ENCODE peak calls at places on chromosomes 5 and 9, in six cellular contexts. K is GM23248, W is astrocyte, O is SK-N-SH, P is keratinocyte, V is IMR-90. B is an unnamed sample. For H4K20me1, the result is how much of the 10 kb centered on the place peaks cover.

GRCh38 chr9:14219865-14220655 is 93.9 kb downstream of the NFIB start:
- DNase-seq in K (no peak), W (peak), O (no peak), P (no peak), V (no peak), B (no peak)

GRCh38 chr9:136584401-136585328 is 38.8 kb upstream of the NOTCH1 start:
- DNase-seq in K (peak), W (no peak), O (no peak), P (no peak), V (no peak), B (no peak)

GRCh38 chr5:150036513-150036912 is 36.0 kb downstream of the HMGXB3 start:
- DNase-seq in K (peak), W (peak), O (no peak), P (peak), V (peak), B (no peak)

GRCh38 chr9:90789862-90790261 is 11.8 kb upstream of the SYK start:
- DNase-seq in K (no peak), W (no peak), O (no peak), P (no peak), V (no peak), B (no peak)

GRCh38 chr5:39138182-39138487 is 63.9 kb upstream of the RICTOR start:
- DNase-seq in K (no peak), W (no peak), O (no peak), P (no peak), V (no peak), B (no peak)

GRCh38 chr9:73845539-73845938 is 651.6 kb upstream of the RORB start:
- DNase-seq in K (no peak), W (no peak), O (no peak), P (no peak), V (no peak), B (no peak)

GRCh38 chr5:923473-923873 is 30.8 kb downstream of the TRIP13 start:
- DNase-seq in K (peak), W (peak), O (peak), P (no peak), V (peak), B (peak)

GRCh38 chr5:35342664-35343063 is 112.4 kb upstream of the PRLR start:
- DNase-seq in K (peak), W (no peak), O (no peak), P (no peak), V (no peak), B (no peak)

GRCh38 chr5:109961755-109962154 is 272.0 kb downstream of the MAN2A1 start:
- DNase-seq in K (no peak), W (no peak), O (no peak), P (no peak), V (no peak), B (no peak)

GRCh38 chr5:180201051-180201987 is 7.7 kb downstream of the RASGEF1C start:
- DNase-seq in K (peak), W (no peak), O (peak), P (no peak), V (no peak), B (no peak)

GRCh38 chr5:176629853-176630680 is at the start of the genes EIF4E1B and SNCB:
- DNase-seq in K (peak), W (no peak), O (peak), P (no peak), V (no peak), B (peak)

GRCh38 chr5:61299254-61299653 is 32.8 kb upstream of the ZSWIM6 start:
- DNase-seq in K (no peak), W (no peak), O (no peak), P (peak), V (no peak), B (no peak)

GRCh38 chr5:94577466-94578245 is 40.7 kb downstream of the KIAA0825 start:
- DNase-seq in K (no peak), W (peak), O (no peak), P (no peak), V (no peak), B (peak)

GRCh38 chr5:24407486-24407885 is 237.3 kb downstream of the CDH10 start:
- DNase-seq in K (no peak), W (no peak), O (no peak), P (no peak), V (no peak), B (no peak)

GRCh38 chr9:6354072-6354686 is 26.0 kb downstream of the TPD52L3 start:
- DNase-seq in K (peak), W (peak), O (peak), P (no peak), V (peak), B (peak)

GRCh38 chr5:159497221-159497620 is 166.9 kb upstream of the IL12B start:
- DNase-seq in K (no peak), W (no peak), O (peak), P (no peak), V (no peak), B (no peak)

GRCh38 chr5:127228540-127229184 is 61.9 kb upstream of the MEGF10 start:
- DNase-seq in K (peak), W (no peak), O (peak), P (no peak), V (no peak), B (no peak)

GRCh38 chr5:6711409-6712135 is 1.7 kb upstream of the TENT4A start:
- DNase-seq in K (no peak), W (no peak), O (no peak), P (no peak), V (no peak), B (no peak)

GRCh38 chr5:1386274-1386717 is 41.4 kb upstream of the CLPTM1L start:
- DNase-seq in K (peak), W (peak), O (peak), P (no peak), V (no peak), B (peak)

GRCh38 chr5:150114773-150115408 is 28.5 kb upstream of the CSF1R start:
- DNase-seq in K (no peak), W (no peak), O (peak), P (no peak), V (no peak), B (no peak)

GRCh38 chr5:95923918-95924559 is 37.6 kb downstream of the ELL2 start:
- DNase-seq in K (no peak), W (no peak), O (no peak), P (no peak), V (no peak), B (peak)

GRCh38 chr5:110956913-110957813 is 114.3 kb upstream of the TSLP start:
- DNase-seq in K (no peak), W (no peak), O (no peak), P (peak), V (no peak), B (no peak)

GRCh38 chr9:33236571-33236970 is 3.4 kb upstream of the SPINK4 start:
- DNase-seq in K (peak), W (no peak), O (no peak), P (no peak), V (peak), B (no peak)

GRCh38 chr5:138035605-138036537 is 3.0 kb upstream of the FAM13B start:
- DNase-seq in K (peak), W (peak), O (peak), P (peak), V (peak), B (peak)

GRCh38 chr5:142900926-142901325 is 130.7 kb downstream of the ARHGAP26 start:
- DNase-seq in K (peak), W (peak), O (no peak), P (no peak), V (peak), B (no peak)

GRCh38 chr5:133052317-133053175 is 733 bp downstream of the HSPA4 start:
- DNase-seq in K (peak), W (peak), O (peak), P (no peak), V (peak), B (peak)

GRCh38 chr5:68353624-68354023 is 138.1 kb downstream of the PIK3R1 start:
- DNase-seq in K (peak), W (peak), O (no peak), P (no peak), V (peak), B (no peak)

GRCh38 chr9:70398145-70398556 is 16.3 kb downstream of the KLF9 start:
- DNase-seq in K (no peak), W (no peak), O (no peak), P (no peak), V (no peak), B (no peak)

DNA sequence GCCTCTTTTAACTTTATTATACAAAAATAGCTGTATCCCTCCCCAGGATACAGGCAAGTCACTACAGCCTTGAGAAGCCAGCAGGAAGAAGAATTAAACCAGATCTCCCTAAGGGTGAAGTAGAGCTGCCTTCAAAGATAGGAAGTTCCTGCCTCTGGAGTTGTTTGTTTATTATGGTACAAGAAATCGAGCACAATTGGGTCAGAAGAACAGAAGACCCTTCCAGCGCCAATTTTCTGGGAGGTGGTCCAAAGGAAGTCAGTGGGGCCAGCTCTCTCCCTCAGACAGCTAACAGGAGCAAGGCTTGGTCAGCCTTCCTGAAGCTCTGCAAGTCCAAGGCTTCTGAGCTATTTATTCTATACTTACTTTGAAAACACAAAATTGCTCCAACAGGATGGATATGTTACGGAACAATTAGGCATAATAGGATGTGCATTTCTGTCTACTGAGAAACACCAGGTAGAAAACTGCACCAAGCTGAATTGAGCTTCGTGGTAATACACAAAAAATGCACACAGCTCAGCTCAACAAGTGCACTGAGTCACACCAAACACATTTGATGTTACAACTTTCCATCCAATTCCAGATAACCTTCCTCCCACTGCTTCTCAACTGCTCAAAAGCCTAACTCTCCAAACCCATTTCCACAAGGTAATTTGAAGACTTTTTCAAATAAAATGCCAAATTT is 16.0 kb downstream of the SERINC5 start:
- DNase-seq in K (peak), W (peak), O (no peak), P (no peak), V (peak), B (no peak)
- H3K9ac ChIP-seq in K (no peak), W (peak), O (no peak), P (no peak), V (no peak), B (no peak)

DNA sequence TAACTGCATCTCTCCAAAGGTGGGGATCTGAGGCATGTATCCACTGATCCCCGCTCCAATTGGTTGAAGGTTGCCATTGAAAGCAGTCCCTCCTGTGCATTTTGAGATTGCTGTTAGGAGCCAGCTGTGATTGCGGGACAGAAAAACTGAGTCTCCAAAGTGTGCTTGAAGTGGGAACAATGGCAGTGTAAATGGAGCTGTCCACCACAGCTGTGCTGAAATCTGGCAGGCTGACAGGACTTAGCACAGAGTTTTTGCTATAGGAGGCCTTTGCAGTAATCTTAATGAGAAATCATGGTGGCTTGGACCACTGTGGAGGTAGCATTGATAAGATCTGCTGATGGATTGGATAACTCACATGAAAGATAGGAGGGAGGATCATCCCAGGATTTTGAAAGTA is 3.3 kb downstream of the RNF20 start:
- DNase-seq in K (peak), W (peak), O (no peak), P (no peak), V (peak), B (no peak)
- H4K20me1 ChIP-seq in K (under half), W (under half), O (under half), P (under half), V (under half), B (under half)

DNA sequence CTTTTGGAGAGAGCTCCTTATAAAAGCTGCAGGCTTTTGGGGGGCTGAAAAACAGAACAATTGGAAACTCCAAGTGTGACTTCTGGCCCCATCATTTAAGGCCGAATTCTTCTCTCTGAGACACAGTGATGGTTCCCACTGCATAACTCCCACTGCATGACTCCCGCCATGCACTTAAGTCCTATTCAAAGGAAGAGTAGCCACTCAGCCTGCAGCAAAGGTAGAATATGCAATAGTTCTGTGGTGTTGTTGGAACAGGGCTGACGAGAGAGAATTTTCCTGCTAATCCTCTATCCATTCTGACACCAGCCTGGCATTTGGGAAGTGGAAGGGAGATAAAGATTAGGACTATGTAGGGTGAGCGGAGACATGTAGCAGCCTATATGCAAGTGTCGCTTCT is 185.6 kb upstream of the ZNF462 start:
- DNase-seq in K (no peak), W (no peak), O (no peak), P (no peak), V (no peak), B (no peak)
- H2AFZ ChIP-seq in K (no peak), W (no peak), O (no peak), P (no peak), V (no peak), B (no peak)

DNA sequence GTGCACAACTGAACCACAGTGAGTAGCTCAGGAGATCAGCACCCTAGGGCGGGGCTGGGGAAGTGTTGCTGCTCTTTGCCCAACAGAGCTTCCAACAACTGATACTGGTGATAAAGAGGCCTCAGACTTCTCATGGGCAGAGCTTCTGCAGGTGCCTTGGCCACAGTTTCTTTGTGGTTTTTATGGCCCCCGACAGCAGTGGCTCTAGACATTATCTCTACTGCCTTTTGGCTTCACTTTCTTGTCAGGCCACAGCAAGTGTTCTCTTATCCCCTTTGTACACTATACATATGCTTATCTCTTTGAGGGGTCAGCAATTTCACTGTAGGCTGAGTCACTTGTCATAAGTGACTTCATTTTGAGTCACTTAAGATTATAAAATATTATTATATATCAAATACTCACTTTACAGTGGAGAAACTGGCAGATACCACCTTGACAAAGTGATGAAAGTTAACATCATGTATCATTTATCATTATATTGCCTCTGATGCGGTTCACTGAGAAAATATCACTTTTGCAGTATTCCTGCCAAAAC is 90.9 kb upstream of the COX7C start:
- DNase-seq in K (no peak), W (no peak), O (no peak), P (no peak), V (no peak), B (peak)
- H3K9ac ChIP-seq in K (no peak), W (no peak), O (no peak), P (no peak), V (no peak), B (no peak)

GRCh38 chr9:2630158-2630557 is 8.6 kb downstream of the VLDLR start:
- DNase-seq in K (no peak), W (no peak), O (no peak), P (no peak), V (no peak), B (no peak)

GRCh38 chr9:2623866-2624682 is 2.5 kb downstream of the VLDLR start:
- DNase-seq in K (no peak), W (no peak), O (no peak), P (peak), V (no peak), B (no peak)

GRCh38 chr9:2625427-2625826 is 3.8 kb downstream of the VLDLR start:
- DNase-seq in K (peak), W (no peak), O (no peak), P (no peak), V (no peak), B (no peak)

GRCh38 chr9:2631263-2631662 is 9.7 kb downstream of the VLDLR start:
- DNase-seq in K (no peak), W (no peak), O (no peak), P (no peak), V (no peak), B (no peak)

DNA sequence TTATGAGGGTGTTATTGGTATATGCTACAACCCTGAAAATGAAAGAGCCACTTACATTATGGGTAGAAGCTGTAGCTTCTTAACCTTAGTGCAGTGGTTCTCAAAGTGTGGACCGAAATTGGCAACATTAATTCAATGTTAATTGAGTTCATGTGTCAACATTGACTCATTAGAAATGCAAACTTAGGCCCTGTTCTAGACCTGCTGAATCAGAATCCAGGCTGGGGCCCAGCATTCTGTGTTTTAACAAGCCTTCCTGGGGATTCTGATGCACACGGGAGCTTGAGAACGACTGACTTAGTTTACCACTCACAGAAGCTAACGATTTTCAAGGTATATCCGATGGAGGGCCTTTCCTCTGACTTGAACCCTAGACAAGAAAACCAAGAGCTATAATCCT is 7.3 kb downstream of the VLDLR start:
- DNase-seq in K (peak), W (no peak), O (no peak), P (no peak), V (no peak), B (no peak)
- H4K20me1 ChIP-seq in K (under half), W (under half), O (under half), P (under half), V (under half), B (under half)

B was measured in MM.1S.